ENCODE peak calls at places on chromosomes 12 and 14, in seven cellular contexts. One of them, this sample, is unnamed.
A peak's percentile ranks its signal among the peaks of the same experiment; 100 is the strongest.

GRCh38 chr12:125089626-125090025 is 24.4 kb downstream of the AACS start:
- DNase-seq in left lung: no peak
- DNase-seq in neural progenitor cell: no peak
- DNase-seq in GM23248: no peak
- DNase-seq in lung: no peak
- DNase-seq in right lobe of liver: no peak
- DNase-seq in testis: no peak
- DNase-seq in this sample: no peak

GRCh38 chr14:55097894-55098560 is 31.0 kb upstream of the LGALS3 start:
- DNase-seq in lung: no peak
- DNase-seq in neural progenitor cell: no peak
- DNase-seq in testis: no peak
- DNase-seq in GM23248: peak; percentile 21
- DNase-seq in right lobe of liver: peak; percentile 49
- DNase-seq in left lung: peak; percentile 77
- DNase-seq in this sample: no peak

GRCh38 chr14:96754162-96754844 is 42.9 kb upstream of the VRK1 start:
- DNase-seq in testis: no peak
- DNase-seq in GM23248: no peak
- DNase-seq in lung: no peak
- DNase-seq in right lobe of liver: no peak
- DNase-seq in neural progenitor cell: no peak
- DNase-seq in left lung: no peak
- DNase-seq in this sample: no peak

GRCh38 chr12:121295746-121296617 is 527 bp downstream of the CAMKK2 start:
- DNase-seq in right lobe of liver: peak; percentile 88
- DNase-seq in lung: peak; percentile 42
- DNase-seq in neural progenitor cell: peak; percentile 56
- DNase-seq in left lung: no peak
- DNase-seq in testis: peak; percentile 29
- DNase-seq in GM23248: peak; percentile 63
- DNase-seq in this sample: peak; percentile 21

GRCh38 chr14:32171469-32171868 is 30.4 kb upstream of the RNU6-7 start:
- DNase-seq in lung: no peak
- DNase-seq in GM23248: no peak
- DNase-seq in right lobe of liver: no peak
- DNase-seq in left lung: no peak
- DNase-seq in testis: no peak
- DNase-seq in neural progenitor cell: no peak
- DNase-seq in this sample: no peak

GRCh38 chr14:89891055-89891454 is 63.5 kb downstream of the EFCAB11 start:
- DNase-seq in right lobe of liver: no peak
- DNase-seq in lung: no peak
- DNase-seq in left lung: no peak
- DNase-seq in testis: no peak
- DNase-seq in neural progenitor cell: no peak
- DNase-seq in GM23248: no peak
- DNase-seq in this sample: no peak

GRCh38 chr14:60183724-60184596 is 18.8 kb upstream of the DHRS7 start:
- DNase-seq in testis: no peak
- DNase-seq in right lobe of liver: no peak
- DNase-seq in GM23248: peak; percentile 81
- DNase-seq in left lung: no peak
- DNase-seq in lung: no peak
- DNase-seq in neural progenitor cell: peak; percentile 87
- DNase-seq in this sample: peak; percentile 82

GRCh38 chr14:92665699-92666110 is 82.7 kb downstream of the LGMN start:
- DNase-seq in GM23248: no peak
- DNase-seq in left lung: no peak
- DNase-seq in neural progenitor cell: no peak
- DNase-seq in right lobe of liver: no peak
- DNase-seq in lung: no peak
- DNase-seq in testis: no peak
- DNase-seq in this sample: no peak

GRCh38 chr12:117494833-117495714 is 133.6 kb upstream of the NOS1 start:
- DNase-seq in GM23248: no peak
- DNase-seq in lung: no peak
- DNase-seq in left lung: no peak
- DNase-seq in testis: no peak
- DNase-seq in right lobe of liver: peak; percentile 92
- DNase-seq in neural progenitor cell: peak; percentile 13
- DNase-seq in this sample: no peak

GRCh38 chr12:67884596-67884995 is 104.7 kb upstream of the IFNG-AS1 start:
- DNase-seq in right lobe of liver: no peak
- DNase-seq in lung: no peak
- DNase-seq in left lung: no peak
- DNase-seq in GM23248: no peak
- DNase-seq in testis: no peak
- DNase-seq in neural progenitor cell: no peak
- DNase-seq in this sample: no peak

GRCh38 chr12:104212516-104212915 is 3.1 kb upstream of the TXNRD1 start:
- DNase-seq in right lobe of liver: no peak
- DNase-seq in GM23248: no peak
- DNase-seq in lung: no peak
- DNase-seq in neural progenitor cell: no peak
- DNase-seq in testis: no peak
- DNase-seq in left lung: no peak
- DNase-seq in this sample: no peak

GRCh38 chr12:94458882-94459772 is 540 bp downstream of the CEP83 start:
- DNase-seq in neural progenitor cell: no peak
- DNase-seq in right lobe of liver: no peak
- DNase-seq in GM23248: peak; percentile 74
- DNase-seq in testis: no peak
- DNase-seq in left lung: no peak
- DNase-seq in lung: no peak
- DNase-seq in this sample: peak; percentile 50

GRCh38 chr14:53391156-53391555 is 238.0 kb upstream of the DDHD1 start:
- DNase-seq in neural progenitor cell: no peak
- DNase-seq in testis: no peak
- DNase-seq in lung: no peak
- DNase-seq in GM23248: peak; percentile 87
- DNase-seq in left lung: no peak
- DNase-seq in right lobe of liver: no peak
- DNase-seq in this sample: peak; percentile 60

GRCh38 chr14:57485635-57486034 is 8.0 kb downstream of the CCDC198 start:
- DNase-seq in testis: no peak
- DNase-seq in lung: no peak
- DNase-seq in left lung: no peak
- DNase-seq in GM23248: no peak
- DNase-seq in right lobe of liver: no peak
- DNase-seq in neural progenitor cell: no peak
- DNase-seq in this sample: no peak

GRCh38 chr12:13595536-13596450 is 385.6 kb downstream of the GRIN2B start:
- DNase-seq in GM23248: no peak
- DNase-seq in neural progenitor cell: no peak
- DNase-seq in right lobe of liver: no peak
- DNase-seq in lung: no peak
- DNase-seq in left lung: no peak
- DNase-seq in testis: no peak
- DNase-seq in this sample: peak; percentile 11

GRCh38 chr12:57553343-57554202 is 3.7 kb downstream of the KIF5A start:
- DNase-seq in left lung: no peak
- DNase-seq in testis: no peak
- DNase-seq in lung: no peak
- DNase-seq in GM23248: no peak
- DNase-seq in neural progenitor cell: no peak
- DNase-seq in right lobe of liver: no peak
- DNase-seq in this sample: no peak

GRCh38 chr12:23694920-23695319 is 254.6 kb downstream of the SOX5 start:
- DNase-seq in lung: no peak
- DNase-seq in GM23248: no peak
- DNase-seq in neural progenitor cell: no peak
- DNase-seq in testis: no peak
- DNase-seq in left lung: no peak
- DNase-seq in right lobe of liver: no peak
- DNase-seq in this sample: no peak

GRCh38 chr14:67263499-67264149 is 22.4 kb downstream of the PALS1 start:
- DNase-seq in lung: no peak
- DNase-seq in right lobe of liver: no peak
- DNase-seq in neural progenitor cell: no peak
- DNase-seq in testis: no peak
- DNase-seq in left lung: no peak
- DNase-seq in GM23248: peak; percentile 48
- DNase-seq in this sample: peak; percentile 83

GRCh38 chr14:102220031-102220430 is 80.3 kb downstream of the WDR20 start:
- DNase-seq in lung: no peak
- DNase-seq in testis: no peak
- DNase-seq in GM23248: no peak
- DNase-seq in right lobe of liver: no peak
- DNase-seq in left lung: no peak
- DNase-seq in neural progenitor cell: no peak
- DNase-seq in this sample: no peak

GRCh38 chr12:12810507-12811143 is 2.5 kb upstream of the DDX47 start:
- DNase-seq in GM23248: no peak
- DNase-seq in left lung: no peak
- DNase-seq in right lobe of liver: no peak
- DNase-seq in testis: peak; percentile 42
- DNase-seq in lung: no peak
- DNase-seq in neural progenitor cell: no peak
- DNase-seq in this sample: no peak

GRCh38 chr12:12240671-12241345 is 26.0 kb downstream of the LRP6 start:
- DNase-seq in lung: no peak
- DNase-seq in left lung: no peak
- DNase-seq in testis: no peak
- DNase-seq in GM23248: peak; percentile 44
- DNase-seq in neural progenitor cell: peak; percentile 78
- DNase-seq in right lobe of liver: no peak
- DNase-seq in this sample: peak; percentile 2

GRCh38 chr12:1063852-1064251 is 72.8 kb downstream of the ERC1 start:
- DNase-seq in right lobe of liver: no peak
- DNase-seq in lung: no peak
- DNase-seq in left lung: no peak
- DNase-seq in testis: no peak
- DNase-seq in neural progenitor cell: no peak
- DNase-seq in GM23248: no peak
- DNase-seq in this sample: no peak

GRCh38 chr14:32022525-32022924 is 54.6 kb upstream of the ARHGAP5 start:
- DNase-seq in testis: no peak
- DNase-seq in left lung: no peak
- DNase-seq in GM23248: no peak
- DNase-seq in neural progenitor cell: no peak
- DNase-seq in right lobe of liver: no peak
- DNase-seq in lung: no peak
- DNase-seq in this sample: no peak

GRCh38 chr14:105411985-105412767 is 7.5 kb upstream of the MTA1 start:
- DNase-seq in right lobe of liver: no peak
- DNase-seq in lung: no peak
- DNase-seq in GM23248: no peak
- DNase-seq in left lung: no peak
- DNase-seq in testis: no peak
- DNase-seq in neural progenitor cell: no peak
- DNase-seq in this sample: no peak

GRCh38 chr12:10101042-10101579 is 2.3 kb upstream of the CLEC1A start:
- DNase-seq in neural progenitor cell: no peak
- DNase-seq in testis: peak; percentile 50
- DNase-seq in right lobe of liver: no peak
- DNase-seq in left lung: no peak
- DNase-seq in GM23248: peak; percentile 88
- DNase-seq in lung: no peak
- DNase-seq in this sample: no peak

DNA sequence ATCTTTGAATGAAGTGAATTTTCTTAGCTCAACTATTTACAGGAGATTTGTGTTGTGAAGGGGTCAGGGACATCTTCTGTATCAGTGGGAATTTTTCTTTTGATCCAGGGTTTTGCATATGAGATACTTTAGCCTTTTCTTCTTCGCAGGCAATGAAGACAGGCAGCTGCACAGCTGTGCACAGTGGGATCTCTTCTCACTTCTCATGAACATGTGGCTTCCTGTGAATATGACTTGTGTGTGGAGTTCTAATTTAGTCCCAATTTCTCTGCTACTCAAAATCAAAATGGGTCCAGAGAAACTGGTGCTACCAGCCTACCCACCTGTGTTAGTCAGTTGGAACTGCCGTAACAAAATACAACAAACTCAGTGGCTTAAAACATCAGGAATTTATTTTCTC is 37.8 kb downstream of the ARF6 start:
- DNase-seq in testis: no peak
- DNase-seq in GM23248: no peak
- DNase-seq in right lobe of liver: no peak
- DNase-seq in neural progenitor cell: no peak
- DNase-seq in left lung: no peak
- DNase-seq in lung: no peak
- DNase-seq in this sample: no peak
- H3K4me1 ChIP-seq in testis: no peaks in the 10 kb centered on the region
- H3K4me1 ChIP-seq in GM23248: no peaks in the 10 kb centered on the region
- H3K4me1 ChIP-seq in right lobe of liver: no peaks in the 10 kb centered on the region
- H3K4me1 ChIP-seq in neural progenitor cell: no peaks in the 10 kb centered on the region
- H3K4me1 ChIP-seq in left lung: peaks cover 5% of the 10 kb centered on the region
- H3K4me1 ChIP-seq in lung: no peaks in the 10 kb centered on the region
- H3K4me1 ChIP-seq in this sample: no peaks in the 10 kb centered on the region

GRCh38 chr14:61345144-61345482 is 23.7 kb downstream of the PRKCH start:
- DNase-seq in left lung: no peak
- DNase-seq in right lobe of liver: no peak
- DNase-seq in lung: no peak
- DNase-seq in neural progenitor cell: no peak
- DNase-seq in testis: no peak
- DNase-seq in GM23248: no peak
- DNase-seq in this sample: no peak
- H3K27ac ChIP-seq in left lung: peak overlapping the region; percentile 81
- H3K27ac ChIP-seq in right lobe of liver: peak overlapping the region; percentile 50
- H3K27ac ChIP-seq in lung: no peak overlapping the region
- H3K27ac ChIP-seq in neural progenitor cell: no peak overlapping the region
- H3K27ac ChIP-seq in testis: no peak overlapping the region
- H3K27ac ChIP-seq in GM23248: no peak overlapping the region
- H3K27ac ChIP-seq in this sample: peak overlapping the region; percentile 93

GRCh38 chr12:42760550-42760949 is 171.0 kb upstream of the PRICKLE1 start:
- DNase-seq in neural progenitor cell: no peak
- DNase-seq in GM23248: no peak
- DNase-seq in left lung: no peak
- DNase-seq in right lobe of liver: no peak
- DNase-seq in lung: no peak
- DNase-seq in testis: no peak
- DNase-seq in this sample: no peak

GRCh38 chr12:42757735-42758134 is 168.2 kb upstream of the PRICKLE1 start:
- DNase-seq in left lung: no peak
- DNase-seq in lung: no peak
- DNase-seq in neural progenitor cell: peak; percentile 20
- DNase-seq in testis: no peak
- DNase-seq in GM23248: peak; percentile 18
- DNase-seq in right lobe of liver: no peak
- DNase-seq in this sample: no peak

GRCh38 chr12:42756841-42757661 is 167.5 kb upstream of the PRICKLE1 start:
- DNase-seq in GM23248: peak; percentile 92
- DNase-seq in neural progenitor cell: peak; percentile 76
- DNase-seq in lung: no peak
- DNase-seq in right lobe of liver: no peak
- DNase-seq in left lung: no peak
- DNase-seq in testis: no peak
- DNase-seq in this sample: peak; percentile 19

GRCh38 chr12:42759622-42760273 is 170.2 kb upstream of the PRICKLE1 start:
- DNase-seq in left lung: peak; percentile 40
- DNase-seq in neural progenitor cell: no peak
- DNase-seq in GM23248: peak; percentile 74
- DNase-seq in testis: peak; percentile 83
- DNase-seq in right lobe of liver: peak; percentile 46
- DNase-seq in lung: peak; percentile 59
- DNase-seq in this sample: peak; percentile 93

GRCh38 chr12:42758806-42759205 is 169.3 kb upstream of the PRICKLE1 start:
- DNase-seq in GM23248: no peak
- DNase-seq in neural progenitor cell: no peak
- DNase-seq in testis: no peak
- DNase-seq in left lung: no peak
- DNase-seq in right lobe of liver: no peak
- DNase-seq in lung: no peak
- DNase-seq in this sample: no peak
- H3K4me1 ChIP-seq in GM23248: peaks cover 39% of the 10 kb centered on the region
- H3K4me1 ChIP-seq in neural progenitor cell: peaks cover 21% of the 10 kb centered on the region
- H3K4me1 ChIP-seq in testis: no peaks in the 10 kb centered on the region
- H3K4me1 ChIP-seq in left lung: no peaks in the 10 kb centered on the region
- H3K4me1 ChIP-seq in right lobe of liver: no peaks in the 10 kb centered on the region
- H3K4me1 ChIP-seq in lung: no peaks in the 10 kb centered on the region
- H3K4me1 ChIP-seq in this sample: peaks cover 3% of the 10 kb centered on the region

GRCh38 chr14:26598672-26599131 is 869 bp upstream of the NOVA1 start:
- DNase-seq in right lobe of liver: no peak
- DNase-seq in GM23248: no peak
- DNase-seq in left lung: no peak
- DNase-seq in lung: no peak
- DNase-seq in testis: peak; percentile 21
- DNase-seq in neural progenitor cell: no peak
- DNase-seq in this sample: no peak
- H3K27ac ChIP-seq in right lobe of liver: no peak overlapping the region
- H3K27ac ChIP-seq in GM23248: no peak overlapping the region
- H3K27ac ChIP-seq in left lung: no peak overlapping the region
- H3K27ac ChIP-seq in lung: peak overlapping the region; percentile 41
- H3K27ac ChIP-seq in testis: peak overlapping the region; percentile 91
- H3K27ac ChIP-seq in neural progenitor cell: no peak overlapping the region
- H3K27ac ChIP-seq in this sample: no peak overlapping the region